ENCODE peak calls at places on chromosome 9, in five cellular contexts. C is RWPE1, I is H9, W is AG08396, O is HAP-1. Z is an unnamed sample.
A peak's percentile ranks its signal among the peaks of the same experiment; 100 is the strongest.

GRCh38 chr9:132030626-132031325 is 48.9 kb downstream of the MED27 start:
- DNase-seq in W (no peak), C (no peak), I (no peak), O (no peak), Z (no peak)

GRCh38 chr9:117555964-117556629 is 141.2 kb upstream of the ASTN2 start:
- DNase-seq in I (peak; percentile 84), C (no peak), W (peak; percentile 3), O (peak; percentile 32), Z (peak; percentile 55)

GRCh38 chr9:114507726-114508125 is 2.5 kb upstream of the WHRN start:
- DNase-seq in I (no peak), W (no peak), O (peak; percentile 4), C (peak; percentile 46), Z (peak; percentile 63)

GRCh38 chr9:121261107-121261460 is 6.9 kb upstream of the GSN start:
- DNase-seq in I (peak; percentile 42), O (peak; percentile 27), W (no peak), C (no peak), Z (peak; percentile 93)

GRCh38 chr9:2158111-2158610 is 143.0 kb downstream of the SMARCA2 start:
- DNase-seq in I (peak; percentile 47), O (peak; percentile 88), W (peak; percentile 33), C (peak; percentile 24), Z (peak; percentile 71)

GRCh38 chr9:73011346-73011745 is 58.5 kb upstream of the ALDH1A1 start:
- DNase-seq in C (no peak), W (peak; percentile 41), O (no peak), I (no peak), Z (no peak)

GRCh38 chr9:128203024-128203841 is at the start of gene DNM1:
- DNase-seq in O (peak; percentile 67), I (peak; percentile 68), C (peak; percentile 99), W (peak; percentile 99), Z (peak; percentile 26)

GRCh38 chr9:124879226-124879625 is 17.3 kb downstream of the ARPC5L start:
- DNase-seq in W (no peak), I (no peak), O (no peak), C (no peak), Z (no peak)

GRCh38 chr9:109771084-109771483 is 8.9 kb upstream of the PALM2AKAP2 start:
- DNase-seq in O (no peak), I (peak; percentile 33), C (peak; percentile 87), W (peak; percentile 54), Z (no peak)

GRCh38 chr9:34957492-34958410 is at the start of gene PHF24:
- DNase-seq in I (peak; percentile 47), O (no peak), C (peak; percentile 11), W (peak; percentile 62), Z (no peak)

GRCh38 chr9:96581823-96582598 is 37.6 kb downstream of the CDC14B start:
- DNase-seq in O (no peak), I (no peak), W (no peak), C (no peak), Z (no peak)

GRCh38 chr9:92738661-92739081 is 26.0 kb downstream of the BICD2 start:
- DNase-seq in O (no peak), C (peak; percentile 73), W (peak; percentile 63), I (no peak), Z (no peak)

GRCh38 chr9:35599763-35600604 is 5.1 kb upstream of the TESK1 start:
- DNase-seq in C (no peak), W (no peak), I (peak; percentile 65), O (no peak), Z (no peak)

GRCh38 chr9:94199776-94200175 is 59.3 kb upstream of the ZNF169 start:
- DNase-seq in C (no peak), I (no peak), W (no peak), O (no peak), Z (no peak)

GRCh38 chr9:86500667-86501435 is 146.6 kb upstream of the TUT7 start:
- DNase-seq in O (no peak), W (peak; percentile 49), I (no peak), C (peak; percentile 61), Z (no peak)

Z was measured in foreskin melanocyte.